ENCODE peak calls at places on chromosomes 5 and 9, in four cellular contexts. One of them, this sample, is unnamed.

GRCh38 chr9:526904-527591 is 312.4 kb downstream of the DOCK8 start:
- DNase-seq in activated CD8-positive, alpha-beta memory T cell treated with anti-CD3 and anti-CD28 coated beads for 48 hours: no peak
- DNase-seq in NCI-H748 treated with DMSO at 0.1 percent for 48 hours: no peak
- DNase-seq in cerebellar cortex: no peak
- DNase-seq in this sample: no peak

GRCh38 chr9:98707158-98708102 is 1.3 kb downstream of the GABBR2 start:
- DNase-seq in activated CD8-positive, alpha-beta memory T cell treated with anti-CD3 and anti-CD28 coated beads for 48 hours: peak
- DNase-seq in NCI-H748 treated with DMSO at 0.1 percent for 48 hours: peak
- DNase-seq in cerebellar cortex: peak
- DNase-seq in this sample: no peak

GRCh38 chr9:37201581-37201980 is 81.2 kb downstream of the ZCCHC7 start:
- DNase-seq in activated CD8-positive, alpha-beta memory T cell treated with anti-CD3 and anti-CD28 coated beads for 48 hours: no peak
- DNase-seq in NCI-H748 treated with DMSO at 0.1 percent for 48 hours: no peak
- DNase-seq in cerebellar cortex: no peak
- DNase-seq in this sample: no peak

GRCh38 chr5:128528126-128528525 is 9.9 kb downstream of the FBN2 start:
- DNase-seq in activated CD8-positive, alpha-beta memory T cell treated with anti-CD3 and anti-CD28 coated beads for 48 hours: no peak
- DNase-seq in NCI-H748 treated with DMSO at 0.1 percent for 48 hours: no peak
- DNase-seq in cerebellar cortex: no peak
- DNase-seq in this sample: no peak

GRCh38 chr5:91283899-91284298 is 99.2 kb downstream of the ARRDC3 start:
- DNase-seq in activated CD8-positive, alpha-beta memory T cell treated with anti-CD3 and anti-CD28 coated beads for 48 hours: no peak
- DNase-seq in NCI-H748 treated with DMSO at 0.1 percent for 48 hours: no peak
- DNase-seq in cerebellar cortex: no peak
- DNase-seq in this sample: no peak

GRCh38 chr9:126915281-126915816 is 767 bp downstream of the RALGPS1 start:
- DNase-seq in activated CD8-positive, alpha-beta memory T cell treated with anti-CD3 and anti-CD28 coated beads for 48 hours: no peak
- DNase-seq in NCI-H748 treated with DMSO at 0.1 percent for 48 hours: peak
- DNase-seq in cerebellar cortex: peak
- DNase-seq in this sample: no peak

GRCh38 chr9:37471942-37472679 is 6.9 kb upstream of the ZBTB5 start:
- DNase-seq in activated CD8-positive, alpha-beta memory T cell treated with anti-CD3 and anti-CD28 coated beads for 48 hours: no peak
- DNase-seq in NCI-H748 treated with DMSO at 0.1 percent for 48 hours: no peak
- DNase-seq in cerebellar cortex: peak
- DNase-seq in this sample: no peak

GRCh38 chr5:150246424-150246823 is 43.1 kb downstream of the CAMK2A start:
- DNase-seq in activated CD8-positive, alpha-beta memory T cell treated with anti-CD3 and anti-CD28 coated beads for 48 hours: no peak
- DNase-seq in NCI-H748 treated with DMSO at 0.1 percent for 48 hours: no peak
- DNase-seq in cerebellar cortex: no peak
- DNase-seq in this sample: no peak

GRCh38 chr9:93259490-93260289 is 75.8 kb downstream of the WNK2 start:
- DNase-seq in activated CD8-positive, alpha-beta memory T cell treated with anti-CD3 and anti-CD28 coated beads for 48 hours: no peak
- DNase-seq in NCI-H748 treated with DMSO at 0.1 percent for 48 hours: no peak
- DNase-seq in cerebellar cortex: no peak
- DNase-seq in this sample: no peak

GRCh38 chr5:133121611-133122150 is 69.9 kb downstream of the HSPA4 start:
- DNase-seq in activated CD8-positive, alpha-beta memory T cell treated with anti-CD3 and anti-CD28 coated beads for 48 hours: no peak
- DNase-seq in NCI-H748 treated with DMSO at 0.1 percent for 48 hours: no peak
- DNase-seq in cerebellar cortex: no peak
- DNase-seq in this sample: no peak